ENCODE peak calls at places on chromosomes 1 and 21, in nine cellular contexts. One of them, this sample, is unnamed.

GRCh38 chr1:21665711-21666571 is 3.2 kb downstream of the RAP1GAP start:
- DNase-seq in uterus: peak
- DNase-seq in GM12891: no peak
- DNase-seq in heart left ventricle: peak
- DNase-seq in body of pancreas: no peak
- DNase-seq in HCT116: no peak
- DNase-seq in stomach: peak
- DNase-seq in ovary: peak
- DNase-seq in endothelial cell of umbilical vein: no peak
- DNase-seq in this sample: no peak

GRCh38 chr1:46102769-46103476 is 29.5 kb downstream of the PIK3R3 start:
- DNase-seq in uterus: no peak
- DNase-seq in GM12891: no peak
- DNase-seq in heart left ventricle: no peak
- DNase-seq in body of pancreas: no peak
- DNase-seq in HCT116: no peak
- DNase-seq in stomach: no peak
- DNase-seq in ovary: no peak
- DNase-seq in endothelial cell of umbilical vein: no peak
- DNase-seq in this sample: no peak

GRCh38 chr1:2205191-2205952 is 10.8 kb upstream of the FAAP20 start:
- DNase-seq in uterus: peak
- DNase-seq in GM12891: no peak
- DNase-seq in heart left ventricle: peak
- DNase-seq in body of pancreas: peak
- DNase-seq in HCT116: peak
- DNase-seq in stomach: peak
- DNase-seq in ovary: peak
- DNase-seq in endothelial cell of umbilical vein: peak
- DNase-seq in this sample: peak

GRCh38 chr21:37281993-37282392 is 14.9 kb upstream of the VPS26C start:
- DNase-seq in uterus: no peak
- DNase-seq in GM12891: no peak
- DNase-seq in heart left ventricle: no peak
- DNase-seq in body of pancreas: no peak
- DNase-seq in HCT116: no peak
- DNase-seq in stomach: no peak
- DNase-seq in ovary: no peak
- DNase-seq in endothelial cell of umbilical vein: no peak
- DNase-seq in this sample: no peak

GRCh38 chr1:9115656-9116205 is 13.2 kb downstream of the GPR157 start:
- DNase-seq in uterus: no peak
- DNase-seq in GM12891: no peak
- DNase-seq in heart left ventricle: no peak
- DNase-seq in body of pancreas: peak
- DNase-seq in HCT116: no peak
- DNase-seq in stomach: no peak
- DNase-seq in ovary: no peak
- DNase-seq in endothelial cell of umbilical vein: peak
- DNase-seq in this sample: no peak

GRCh38 chr1:6998267-6998666 is 213.0 kb downstream of the CAMTA1 start:
- DNase-seq in uterus: no peak
- DNase-seq in GM12891: no peak
- DNase-seq in heart left ventricle: peak
- DNase-seq in body of pancreas: peak
- DNase-seq in HCT116: peak
- DNase-seq in stomach: no peak
- DNase-seq in ovary: no peak
- DNase-seq in endothelial cell of umbilical vein: no peak
- DNase-seq in this sample: no peak

GRCh38 chr1:23544444-23545389 is 13.7 kb upstream of the E2F2 start:
- DNase-seq in uterus: peak
- DNase-seq in GM12891: no peak
- DNase-seq in heart left ventricle: peak
- DNase-seq in body of pancreas: peak
- DNase-seq in HCT116: no peak
- DNase-seq in stomach: peak
- DNase-seq in ovary: peak
- DNase-seq in endothelial cell of umbilical vein: peak
- DNase-seq in this sample: no peak

GRCh38 chr1:82625562-82625961 is 824.8 kb downstream of the ADGRL2 start:
- DNase-seq in uterus: no peak
- DNase-seq in GM12891: no peak
- DNase-seq in heart left ventricle: no peak
- DNase-seq in body of pancreas: no peak
- DNase-seq in HCT116: no peak
- DNase-seq in stomach: no peak
- DNase-seq in ovary: no peak
- DNase-seq in endothelial cell of umbilical vein: peak
- DNase-seq in this sample: no peak

GRCh38 chr1:66261370-66261769 is 272.6 kb upstream of the SGIP1 start:
- DNase-seq in uterus: no peak
- DNase-seq in GM12891: no peak
- DNase-seq in heart left ventricle: no peak
- DNase-seq in body of pancreas: no peak
- DNase-seq in HCT116: no peak
- DNase-seq in stomach: no peak
- DNase-seq in ovary: no peak
- DNase-seq in endothelial cell of umbilical vein: no peak
- DNase-seq in this sample: no peak

GRCh38 chr1:36089393-36090121 is 865 bp downstream of the ADPRS start:
- DNase-seq in uterus: no peak
- DNase-seq in GM12891: no peak
- DNase-seq in heart left ventricle: no peak
- DNase-seq in body of pancreas: no peak
- DNase-seq in HCT116: no peak
- DNase-seq in stomach: no peak
- DNase-seq in ovary: peak
- DNase-seq in endothelial cell of umbilical vein: peak
- DNase-seq in this sample: no peak

GRCh38 chr1:34070201-34070836 is 94.7 kb downstream of the CSMD2 start:
- DNase-seq in uterus: no peak
- DNase-seq in GM12891: no peak
- DNase-seq in heart left ventricle: no peak
- DNase-seq in body of pancreas: no peak
- DNase-seq in HCT116: no peak
- DNase-seq in stomach: no peak
- DNase-seq in ovary: no peak
- DNase-seq in endothelial cell of umbilical vein: no peak
- DNase-seq in this sample: no peak

GRCh38 chr1:221462345-221462744 is 279.5 kb downstream of the DUSP10 start:
- DNase-seq in uterus: no peak
- DNase-seq in GM12891: no peak
- DNase-seq in heart left ventricle: no peak
- DNase-seq in body of pancreas: no peak
- DNase-seq in HCT116: no peak
- DNase-seq in stomach: no peak
- DNase-seq in ovary: no peak
- DNase-seq in endothelial cell of umbilical vein: no peak
- DNase-seq in this sample: no peak

DNA sequence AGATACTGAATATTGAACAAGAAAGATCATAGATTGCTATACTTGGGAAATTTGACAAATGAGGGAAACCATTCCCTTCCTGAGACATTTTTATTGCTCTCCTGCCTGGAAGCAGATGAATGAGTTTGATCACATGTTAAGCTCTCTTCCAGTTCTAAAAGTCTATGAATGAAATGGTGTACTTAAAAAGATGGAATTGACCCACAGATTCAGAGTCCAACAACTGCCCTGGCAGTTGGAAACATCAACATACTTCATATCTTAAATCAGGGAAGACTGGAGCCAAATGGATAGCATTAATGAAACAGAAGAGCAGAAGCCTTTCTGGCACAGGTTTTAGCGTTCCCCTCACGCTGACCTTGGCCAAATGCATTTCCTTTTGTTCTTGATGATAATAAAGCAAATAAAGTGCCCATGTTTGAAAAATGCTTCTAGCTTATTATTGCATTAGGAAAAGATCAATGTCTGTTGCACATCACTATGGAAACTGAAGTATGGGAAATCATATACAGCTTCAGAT is 142.6 kb downstream of the ESRRG start:
- DNase-seq in uterus: no peak
- DNase-seq in GM12891: no peak
- DNase-seq in heart left ventricle: no peak
- DNase-seq in body of pancreas: no peak
- DNase-seq in HCT116: no peak
- DNase-seq in stomach: no peak
- DNase-seq in ovary: no peak
- DNase-seq in endothelial cell of umbilical vein: no peak
- DNase-seq in this sample: no peak
- TF ChIP-seq POLR2A in uterus: no peak
- TF ChIP-seq POLR2A in GM12891: no peak
- TF ChIP-seq POLR2A in heart left ventricle: no peak
- TF ChIP-seq POLR2A in body of pancreas: no peak
- TF ChIP-seq POLR2A in HCT116: no peak
- TF ChIP-seq POLR2A in stomach: no peak
- TF ChIP-seq POLR2A in ovary: no peak
- TF ChIP-seq POLR2A in endothelial cell of umbilical vein: no peak
- TF ChIP-seq POLR2A in this sample: no peak

DNA sequence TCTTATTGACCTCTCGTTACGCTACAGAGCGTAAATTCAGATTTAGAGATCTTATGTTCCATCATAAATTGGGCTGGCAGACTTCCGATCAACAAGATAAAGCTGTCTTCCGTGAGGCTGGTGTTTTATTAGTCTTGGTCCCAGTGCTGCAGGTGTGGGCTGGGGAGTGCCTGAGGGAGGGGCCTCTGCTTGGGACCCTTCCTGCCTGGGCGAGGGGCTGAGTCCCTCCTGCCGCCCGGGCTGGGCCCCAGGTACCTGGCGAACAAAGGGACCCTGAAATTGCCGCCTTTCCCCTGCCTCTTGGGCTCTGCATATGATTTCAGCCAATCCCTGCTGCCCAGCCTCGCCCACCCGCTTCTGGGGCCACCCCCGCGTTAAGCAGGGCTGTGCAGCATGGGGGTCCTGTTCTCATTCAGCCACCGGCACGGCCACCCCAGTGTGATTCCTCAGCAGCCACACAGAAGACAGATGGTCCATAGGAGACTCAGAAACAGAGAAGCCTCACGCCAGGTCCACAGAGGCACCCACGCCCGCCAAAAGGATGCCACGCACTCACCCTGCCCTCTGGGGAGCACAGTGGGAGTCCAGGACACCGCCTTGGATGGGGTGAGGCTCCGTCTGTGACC is 6.1 kb upstream of the SAMD11 start:
- DNase-seq in uterus: no peak
- DNase-seq in GM12891: no peak
- DNase-seq in heart left ventricle: peak
- DNase-seq in body of pancreas: no peak
- DNase-seq in HCT116: no peak
- DNase-seq in stomach: no peak
- DNase-seq in ovary: no peak
- DNase-seq in endothelial cell of umbilical vein: no peak
- DNase-seq in this sample: no peak
- TF ChIP-seq POLR2A in uterus: no peak
- TF ChIP-seq POLR2A in GM12891: no peak
- TF ChIP-seq POLR2A in heart left ventricle: no peak
- TF ChIP-seq POLR2A in body of pancreas: no peak
- TF ChIP-seq POLR2A in HCT116: no peak
- TF ChIP-seq POLR2A in stomach: no peak
- TF ChIP-seq POLR2A in ovary: no peak
- TF ChIP-seq POLR2A in endothelial cell of umbilical vein: no peak
- TF ChIP-seq POLR2A in this sample: peak

DNA sequence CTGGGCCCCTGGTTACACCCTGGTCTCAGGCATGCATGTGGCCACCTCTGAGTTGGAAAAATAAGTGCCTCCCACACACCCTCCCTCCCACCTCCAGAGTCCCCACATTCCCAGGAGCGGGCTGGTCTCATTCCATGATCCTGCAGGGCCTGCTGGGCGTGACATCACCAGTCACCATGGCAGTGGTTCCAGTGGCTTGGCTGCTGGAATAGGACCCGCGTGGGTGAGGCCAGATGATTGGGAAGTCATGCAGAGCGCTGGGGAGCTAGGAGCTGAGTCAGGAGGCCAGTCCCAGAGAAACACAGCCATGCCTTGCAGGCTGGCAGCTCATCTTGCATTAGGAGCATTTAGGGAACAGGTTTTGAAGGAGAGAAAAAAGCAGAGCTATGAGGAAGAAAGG is 125.4 kb upstream of the TMEM51 start:
- DNase-seq in uterus: no peak
- DNase-seq in GM12891: no peak
- DNase-seq in heart left ventricle: peak
- DNase-seq in body of pancreas: peak
- DNase-seq in HCT116: no peak
- DNase-seq in stomach: no peak
- DNase-seq in ovary: no peak
- DNase-seq in endothelial cell of umbilical vein: no peak
- DNase-seq in this sample: peak
- TF ChIP-seq POLR2A in uterus: no peak
- TF ChIP-seq POLR2A in GM12891: no peak
- TF ChIP-seq POLR2A in heart left ventricle: no peak
- TF ChIP-seq POLR2A in body of pancreas: no peak
- TF ChIP-seq POLR2A in HCT116: no peak
- TF ChIP-seq POLR2A in stomach: no peak
- TF ChIP-seq POLR2A in ovary: no peak
- TF ChIP-seq POLR2A in endothelial cell of umbilical vein: no peak
- TF ChIP-seq POLR2A in this sample: no peak

GRCh38 chr1:206556748-206557635 is 49.7 kb downstream of the RASSF5 start:
- DNase-seq in uterus: peak
- DNase-seq in GM12891: peak
- DNase-seq in heart left ventricle: peak
- DNase-seq in body of pancreas: peak
- DNase-seq in HCT116: no peak
- DNase-seq in stomach: peak
- DNase-seq in ovary: peak
- DNase-seq in endothelial cell of umbilical vein: peak
- DNase-seq in this sample: peak
- TF ChIP-seq POLR2A in uterus: no peak
- TF ChIP-seq POLR2A in GM12891: peak
- TF ChIP-seq POLR2A in heart left ventricle: no peak
- TF ChIP-seq POLR2A in body of pancreas: peak
- TF ChIP-seq POLR2A in HCT116: no peak
- TF ChIP-seq POLR2A in stomach: no peak
- TF ChIP-seq POLR2A in ovary: no peak
- TF ChIP-seq POLR2A in endothelial cell of umbilical vein: no peak
- TF ChIP-seq POLR2A in this sample: peak

DNA sequence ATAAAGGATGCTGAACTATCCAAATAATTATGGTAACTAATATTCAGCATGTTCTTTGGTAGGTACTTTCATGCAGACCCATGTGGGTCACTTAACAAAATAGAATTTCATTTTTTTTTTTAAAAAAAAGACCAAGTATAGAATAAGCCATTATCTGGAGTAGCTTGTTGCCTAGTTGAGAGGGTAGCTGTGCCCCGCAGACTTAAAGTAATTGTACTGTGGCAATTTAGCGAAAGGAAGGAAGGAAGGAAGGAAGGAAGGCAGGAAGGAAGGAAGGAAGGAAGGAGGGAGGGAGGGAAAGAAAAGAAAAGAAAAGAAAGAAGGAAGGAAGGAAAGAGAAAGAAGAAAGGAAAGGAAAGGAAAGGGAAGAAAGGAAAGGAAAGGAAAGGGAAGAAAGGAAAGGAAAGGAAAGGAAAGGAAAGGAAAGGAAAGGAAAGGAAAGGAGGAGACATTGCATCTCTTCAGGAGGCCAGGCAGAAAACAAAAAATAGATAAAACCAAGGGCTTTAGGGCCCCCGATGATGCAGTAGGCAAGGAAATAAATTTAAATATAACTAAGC is 35.3 kb upstream of the C1orf21 start:
- DNase-seq in uterus: no peak
- DNase-seq in GM12891: no peak
- DNase-seq in heart left ventricle: no peak
- DNase-seq in body of pancreas: no peak
- DNase-seq in HCT116: no peak
- DNase-seq in stomach: no peak
- DNase-seq in ovary: no peak
- DNase-seq in endothelial cell of umbilical vein: no peak
- DNase-seq in this sample: no peak
- TF ChIP-seq POLR2A in uterus: no peak
- TF ChIP-seq POLR2A in GM12891: no peak
- TF ChIP-seq POLR2A in heart left ventricle: no peak
- TF ChIP-seq POLR2A in body of pancreas: no peak
- TF ChIP-seq POLR2A in HCT116: no peak
- TF ChIP-seq POLR2A in stomach: no peak
- TF ChIP-seq POLR2A in ovary: no peak
- TF ChIP-seq POLR2A in endothelial cell of umbilical vein: no peak
- TF ChIP-seq POLR2A in this sample: no peak

This sample was measured in H54.